ENCODE peak calls at places on chromosomes 1 and 21, in seven cellular contexts. D is right lobe of liver, S is RWPE1, I is HCT116, T is A549, L is heart right ventricle, C is fibroblast of pulmonary artery. X is an unnamed sample.

GRCh38 chr1:37574834-37575479 is 18.2 kb downstream of the DNALI1 start:
- DNase-seq in D (no peak), S (no peak), I (no peak), T (no peak), L (no peak), C (peak; percentile 54), X (peak; percentile 90)

GRCh38 chr21:33971492-33972013 is 55.9 kb upstream of the ATP5PO start:
- DNase-seq in D (no peak), S (peak; percentile 63), I (no peak), T (peak; percentile 19), L (no peak), C (no peak), X (peak; percentile 88)

GRCh38 chr1:181396171-181396670 is 87.1 kb upstream of the CACNA1E start:
- DNase-seq in D (no peak), S (no peak), I (no peak), T (no peak), L (no peak), C (no peak), X (no peak)

GRCh38 chr21:27498025-27498424 is 531.1 kb upstream of the ADAMTS5 start:
- DNase-seq in D (no peak), S (no peak), I (no peak), T (no peak), L (no peak), C (no peak), X (no peak)

GRCh38 chr1:233240839-233241682 is 54.5 kb downstream of the PCNX2 start:
- DNase-seq in D (peak; percentile 69), S (peak; percentile 21), I (no peak), T (peak; percentile 64), L (peak; percentile 54), C (peak; percentile 73), X (no peak)

GRCh38 chr1:38848069-38848468 is 11.5 kb downstream of the RRAGC start:
- DNase-seq in D (no peak), S (no peak), I (no peak), T (no peak), L (no peak), C (no peak), X (no peak)

GRCh38 chr21:45292399-45293213 is 4.9 kb upstream of the POFUT2 start:
- DNase-seq in D (peak; percentile 83), S (peak; percentile 75), I (peak; percentile 45), T (peak; percentile 77), L (peak; percentile 88), C (peak; percentile 91), X (peak; percentile 76)

GRCh38 chr1:29833596-29833995 is 597.3 kb downstream of the PTPRU start:
- DNase-seq in D (no peak), S (no peak), I (no peak), T (no peak), L (no peak), C (no peak), X (no peak)

GRCh38 chr1:157659576-157660247 is 40.9 kb downstream of the FCRL3 start:
- DNase-seq in D (no peak), S (no peak), I (no peak), T (no peak), L (no peak), C (no peak), X (no peak)

GRCh38 chr1:203206116-203206687 is 19.7 kb upstream of the CHI3L1 start:
- DNase-seq in D (no peak), S (no peak), I (no peak), T (no peak), L (no peak), C (no peak), X (no peak)

GRCh38 chr21:34282223-34282622 is 81.6 kb upstream of the KCNE2 start:
- DNase-seq in D (no peak), S (no peak), I (no peak), T (no peak), L (no peak), C (peak; percentile 7), X (no peak)

GRCh38 chr1:198462365-198463025 is 78.0 kb downstream of the ATP6V1G3 start:
- DNase-seq in D (no peak), S (peak; percentile 77), I (no peak), T (no peak), L (no peak), C (peak; percentile 42), X (peak; percentile 76)

GRCh38 chr1:10624256-10625050 is 149.7 kb downstream of the PEX14 start:
- DNase-seq in D (no peak), S (no peak), I (no peak), T (no peak), L (no peak), C (no peak), X (no peak)

GRCh38 chr1:213041443-213041842 is 9.6 kb upstream of the RPS6KC1 start:
- DNase-seq in D (no peak), S (no peak), I (no peak), T (no peak), L (no peak), C (peak; percentile 45), X (peak; percentile 63)

GRCh38 chr1:234125283-234125682 is 220.8 kb downstream of the SLC35F3 start:
- DNase-seq in D (no peak), S (no peak), I (no peak), T (peak; percentile 72), L (no peak), C (no peak), X (no peak)

GRCh38 chr1:81832573-81832972 is 31.8 kb downstream of the ADGRL2 start:
- DNase-seq in D (no peak), S (no peak), I (no peak), T (no peak), L (no peak), C (peak; percentile 68), X (peak; percentile 26)

GRCh38 chr1:98110674-98111073 is 189.8 kb upstream of the DPYD start:
- DNase-seq in D (no peak), S (no peak), I (no peak), T (peak; percentile 33), L (no peak), C (peak; percentile 29), X (peak; percentile 50)

GRCh38 chr1:183724350-183725042 is 71.4 kb upstream of the APOBEC4 start:
- DNase-seq in D (no peak), S (no peak), I (no peak), T (no peak), L (no peak), C (no peak), X (no peak)

GRCh38 chr1:9843576-9843945 is 19.8 kb upstream of the CLSTN1 start:
- DNase-seq in D (no peak), S (peak; percentile 50), I (no peak), T (no peak), L (no peak), C (no peak), X (no peak)

GRCh38 chr1:151401125-151401788 is 1.9 kb downstream of the PSMB4 start:
- DNase-seq in D (no peak), S (no peak), I (no peak), T (no peak), L (no peak), C (peak; percentile 11), X (peak; percentile 6)

DNA sequence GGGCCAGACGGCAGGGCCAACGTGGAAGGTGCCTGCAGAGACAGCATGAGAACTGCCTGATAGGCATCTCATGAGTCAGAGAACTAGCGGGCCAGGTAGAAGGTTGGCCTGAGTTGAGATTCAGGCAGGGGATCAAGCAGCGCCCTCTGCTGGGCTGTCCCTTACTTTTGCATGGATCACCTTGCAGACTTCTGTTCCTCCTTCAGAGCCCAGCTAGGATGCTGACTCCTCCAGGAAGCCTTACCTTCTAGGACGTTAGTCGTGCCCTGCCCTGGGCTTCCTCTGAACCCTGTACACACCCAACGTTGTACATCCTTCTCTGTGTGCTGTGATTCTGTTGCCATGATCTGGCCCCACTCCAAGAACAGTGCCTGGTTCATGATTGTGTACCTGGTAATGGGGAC is 231.3 kb upstream of the VAMP3 start:
- DNase-seq in D (no peak), S (peak; percentile 50), I (peak; percentile 67), T (peak; percentile 74), L (no peak), C (no peak), X (peak; percentile 21)
- TF ChIP-seq CTCF in D (peak; percentile 33), S (peak; percentile 24), I (peak; percentile 73), T (peak; percentile 38), L (no peak), C (peak; percentile 31), X (peak; percentile 83)

DNA sequence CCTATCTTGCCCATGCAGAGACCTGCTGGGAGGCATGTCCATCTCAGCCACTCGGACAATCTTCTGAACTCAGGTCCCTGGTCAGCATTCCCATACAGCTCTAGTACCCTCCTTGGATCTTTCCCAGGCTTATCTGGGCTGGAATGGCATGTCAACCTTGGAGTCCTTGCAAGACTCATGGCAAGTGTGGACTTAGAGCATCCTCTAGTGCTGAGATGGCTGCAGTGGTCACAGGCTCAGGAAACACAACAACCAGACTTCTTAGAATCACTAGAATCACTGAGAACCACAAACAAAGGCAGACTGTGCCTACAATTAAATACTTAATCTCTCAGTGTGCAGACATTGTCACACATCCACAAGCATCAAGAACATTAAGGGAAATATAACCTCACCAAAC is 73.1 kb upstream of the TSHB start:
- DNase-seq in D (no peak), S (no peak), I (peak; percentile 21), T (peak; percentile 16), L (no peak), C (peak; percentile 26), X (no peak)
- TF ChIP-seq CTCF in D (peak; percentile 15), S (no peak), I (peak; percentile 24), T (no peak), L (no peak), C (no peak), X (no peak)

DNA sequence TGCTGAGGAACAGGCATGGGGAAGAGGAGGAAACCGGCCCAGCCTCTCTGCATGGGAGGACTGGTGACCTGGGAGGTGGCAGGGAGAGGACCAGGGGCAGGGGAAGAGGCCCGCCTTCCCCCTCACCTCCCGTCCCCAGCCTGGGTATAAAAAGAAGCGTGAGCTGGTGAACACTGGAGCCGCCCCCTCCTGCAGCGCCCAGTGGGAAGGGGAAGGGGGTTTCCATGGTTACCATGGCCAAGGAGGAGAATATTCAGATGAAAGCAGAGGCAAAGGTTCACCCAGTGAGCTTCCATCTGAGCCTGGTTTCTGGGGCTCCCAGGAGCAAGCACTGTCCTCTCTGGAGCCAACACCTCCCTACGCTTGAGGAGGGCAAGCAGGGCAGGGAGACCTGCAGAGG is 54.9 kb downstream of the ACOT7 start:
- DNase-seq in D (no peak), S (no peak), I (no peak), T (no peak), L (no peak), C (no peak), X (no peak)
- TF ChIP-seq CTCF in D (no peak), S (no peak), I (no peak), T (no peak), L (no peak), C (no peak), X (no peak)

DNA sequence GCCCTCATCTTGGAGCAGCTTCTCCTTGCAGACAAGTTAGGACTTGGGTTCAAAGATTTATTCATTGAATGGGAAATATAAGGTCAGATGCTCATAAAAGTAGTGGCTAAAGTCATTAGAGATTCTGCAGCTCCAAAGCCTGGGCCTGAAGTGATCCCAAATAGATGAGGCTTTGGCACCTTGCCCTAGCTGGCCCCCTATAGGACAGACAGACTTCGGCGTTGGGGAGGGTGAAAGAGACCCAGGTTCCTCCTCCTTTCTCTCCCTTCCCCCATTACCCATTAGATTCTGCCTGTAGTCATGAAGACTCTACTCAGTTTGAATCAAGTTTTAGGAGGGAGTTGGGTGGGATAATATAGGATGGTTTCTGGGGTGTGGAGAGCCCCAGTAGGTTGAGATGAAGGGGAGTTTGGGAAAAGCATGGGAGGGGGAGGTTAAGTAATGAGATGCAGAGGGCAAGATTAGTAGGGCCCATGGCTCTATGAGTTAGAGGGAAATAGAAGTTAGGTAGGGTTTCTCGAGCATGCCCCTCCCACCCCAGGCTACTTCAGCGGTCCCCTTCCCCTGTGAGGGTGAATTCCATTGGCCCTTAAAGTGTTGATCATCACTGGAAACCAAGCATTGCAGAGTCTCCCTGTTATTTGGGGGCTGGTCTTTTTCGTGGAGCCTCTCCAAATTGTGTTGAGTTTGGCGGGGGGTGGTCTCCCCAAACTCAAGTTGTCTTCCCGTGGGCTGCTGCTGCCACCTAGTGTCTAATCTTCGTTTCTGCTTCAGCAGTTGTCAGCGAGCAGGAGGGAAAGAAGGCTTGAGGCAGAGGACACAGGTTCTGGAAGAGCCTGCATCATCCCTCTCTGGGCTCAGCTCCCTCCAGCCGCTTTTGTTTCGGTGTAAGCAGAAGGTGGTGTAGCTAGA is 2.1 kb upstream of the AHDC1 start:
- DNase-seq in D (no peak), S (peak; percentile 42), I (peak; percentile 51), T (peak; percentile 56), L (no peak), C (peak; percentile 73), X (peak; percentile 47)
- TF ChIP-seq CTCF in D (peak; percentile 86), S (peak; percentile 84), I (no peak), T (peak; percentile 90), L (peak; percentile 85), C (peak; percentile 84), X (peak; percentile 90)

X was measured in HFFc6.